ENCODE peak calls at places on chromosomes 1 and 21, in five cellular contexts. P is HFFc6, T is LoVo, B is midbrain, X is H4. Q is an unnamed sample.

GRCh38 chr1:41371630-41372599 is 10.7 kb downstream of the FOXO6 start:
- DNase-seq in X (peak), P (no peak), T (no peak), B (peak), Q (peak)

GRCh38 chr1:57857809-57858208 is 433.9 kb upstream of the DAB1 start:
- DNase-seq in B (no peak), X (no peak), T (no peak), P (no peak), Q (no peak)

GRCh38 chr1:159877695-159878444 is 15.4 kb upstream of the VSIG8 start:
- DNase-seq in X (no peak), B (no peak), P (no peak), T (no peak), Q (no peak)

GRCh38 chr21:38308785-38309119 is 52.0 kb downstream of the KCNJ15 start:
- DNase-seq in B (no peak), P (no peak), X (no peak), T (no peak), Q (no peak)

GRCh38 chr1:48414264-48414663 is 57.7 kb downstream of the SPATA6 start:
- DNase-seq in T (no peak), B (no peak), X (no peak), P (no peak), Q (no peak)

GRCh38 chr1:48462716-48463285 is 9.2 kb downstream of the SPATA6 start:
- DNase-seq in X (no peak), P (no peak), T (no peak), B (no peak), Q (no peak)

GRCh38 chr21:42311816-42312625 is 3.2 kb downstream of the TFF3 start:
- DNase-seq in B (no peak), T (no peak), P (no peak), X (no peak), Q (no peak)

GRCh38 chr1:151165281-151165737 is 393 bp downstream of the LYSMD1 start:
- DNase-seq in B (peak), X (no peak), P (no peak), T (no peak), Q (peak)

GRCh38 chr1:151143057-151143435 is 3.4 kb downstream of the SEMA6C start:
- DNase-seq in T (no peak), X (no peak), P (no peak), B (no peak), Q (no peak)

GRCh38 chr21:42424848-42425602 is 21.3 kb downstream of the UBASH3A start:
- DNase-seq in B (no peak), T (no peak), X (no peak), P (no peak), Q (no peak)

GRCh38 chr1:88979749-88980116 is 12.7 kb downstream of the KYAT3 start:
- DNase-seq in T (no peak), X (no peak), B (no peak), P (no peak), Q (no peak)